ENCODE peak calls at places on chromosomes 11 and 22, in seven cellular contexts. B is GM12865, K is neural progenitor cell, Y is endothelial cell of umbilical vein, J is omental fat pad, X is upper lobe of right lung, I is A549. W is an unnamed sample.

GRCh38 chr22:49968831-49969661 is 8.5 kb downstream of the PIM3 start:
- DNase-seq in Y (no peak), X (peak), B (no peak), K (peak), J (peak), I (no peak), W (no peak)

GRCh38 chr11:70176940-70177689 is 26.0 kb upstream of the FADD start:
- DNase-seq in Y (no peak), X (no peak), J (no peak), B (peak), I (peak), K (peak), W (no peak)

GRCh38 chr11:60528934-60529333 is 13.7 kb downstream of the MS4A13 start:
- DNase-seq in Y (no peak), X (no peak), K (no peak), I (no peak), J (no peak), B (peak), W (no peak)

GRCh38 chr11:110159491-110159890 is 66.3 kb downstream of the ZC3H12C start:
- DNase-seq in J (no peak), K (no peak), B (no peak), X (no peak), I (no peak), Y (no peak), W (no peak)

GRCh38 chr11:77557553-77557952 is 32.2 kb upstream of the AQP11 start:
- DNase-seq in X (no peak), B (peak), Y (peak), K (peak), I (no peak), J (no peak), W (no peak)

GRCh38 chr11:104148074-104148473 is 15.9 kb downstream of the PDGFD start:
- DNase-seq in B (no peak), J (no peak), X (no peak), Y (no peak), K (no peak), I (no peak), W (no peak)

GRCh38 chr11:130806746-130807145 is 109.5 kb downstream of the SNX19 start:
- DNase-seq in X (no peak), B (peak), J (no peak), I (no peak), K (no peak), Y (no peak), W (no peak)

GRCh38 chr11:643366-643765 is 6.3 kb downstream of the DRD4 start:
- DNase-seq in B (no peak), J (no peak), I (no peak), X (no peak), K (no peak), Y (no peak), W (no peak)

GRCh38 chr11:121249039-121249663 is 43.4 kb upstream of the SC5D start:
- DNase-seq in J (no peak), I (peak), K (peak), Y (peak), X (no peak), B (peak), W (no peak)

GRCh38 chr11:129368889-129369672 is 6.6 kb upstream of the BARX2 start:
- DNase-seq in Y (no peak), I (no peak), B (no peak), X (no peak), K (no peak), J (no peak), W (no peak)

GRCh38 chr22:30457964-30458363 is 13.9 kb downstream of the SEC14L3 start:
- DNase-seq in X (no peak), K (no peak), Y (no peak), I (no peak), J (no peak), B (no peak), W (no peak)

GRCh38 chr11:128965485-128965884 is 22.8 kb upstream of the TP53AIP1 start:
- DNase-seq in Y (peak), K (no peak), J (no peak), X (no peak), B (peak), I (no peak), W (no peak)

GRCh38 chr22:28951969-28952521 is 68.7 kb downstream of the ZNRF3 start:
- DNase-seq in Y (no peak), J (no peak), K (peak), B (no peak), I (no peak), X (no peak), W (peak)

GRCh38 chr22:35258144-35258988 is 1.1 kb downstream of the HMGXB4 start:
- DNase-seq in J (no peak), I (peak), Y (peak), X (no peak), B (peak), K (peak), W (peak)

GRCh38 chr11:35101223-35101622 is 37.7 kb upstream of the CD44 start:
- DNase-seq in B (no peak), Y (no peak), I (no peak), J (no peak), K (no peak), X (no peak), W (no peak)

GRCh38 chr11:12184696-12185095 is 74.3 kb downstream of the MICAL2 start:
- DNase-seq in X (no peak), K (no peak), I (no peak), B (no peak), J (no peak), Y (no peak), W (no peak)

GRCh38 chr22:23837496-23837859 is 1.3 kb downstream of the DERL3 start:
- DNase-seq in J (no peak), Y (no peak), B (no peak), X (no peak), K (no peak), I (no peak), W (no peak)

GRCh38 chr11:122220321-122220720 is 104.3 kb upstream of the BLID start:
- DNase-seq in B (no peak), K (no peak), X (no peak), Y (no peak), I (no peak), J (no peak), W (no peak)

GRCh38 chr11:130203766-130204702 is 44.5 kb downstream of the ST14 start:
- DNase-seq in X (peak), K (no peak), Y (no peak), B (no peak), I (no peak), J (no peak), W (no peak)

GRCh38 chr11:39932996-39933395 is 1526.5 kb downstream of the LRRC4C start:
- DNase-seq in X (no peak), I (no peak), Y (no peak), B (no peak), K (no peak), J (no peak), W (no peak)

GRCh38 chr11:12862761-12863469 is 146.2 kb upstream of the RASSF10 start:
- DNase-seq in X (no peak), Y (peak), B (no peak), J (no peak), K (peak), I (no peak), W (peak)

GRCh38 chr11:7871056-7871455 is 60.0 kb downstream of the OR10A6 start:
- DNase-seq in B (no peak), I (no peak), J (no peak), K (no peak), X (no peak), Y (no peak), W (no peak)

GRCh38 chr11:63845305-63845704 is 6.4 kb downstream of the MARK2 start:
- DNase-seq in Y (no peak), X (no peak), I (no peak), J (no peak), K (no peak), B (no peak), W (no peak)

GRCh38 chr11:60844045-60844869 is 2.3 kb downstream of the CCDC86 start:
- DNase-seq in B (no peak), K (no peak), I (no peak), J (no peak), Y (no peak), X (no peak), W (no peak)

GRCh38 chr11:68832476-68833176 is 9.1 kb downstream of the CPT1A start:
- DNase-seq in I (no peak), B (no peak), X (no peak), J (no peak), K (no peak), Y (no peak), W (no peak)

GRCh38 chr22:37130031-37130430 is 19.7 kb downstream of the IL2RB start:
- DNase-seq in B (no peak), X (no peak), Y (no peak), K (no peak), J (no peak), I (no peak), W (no peak)

GRCh38 chr22:37128555-37129281 is 19.2 kb upstream of the TMPRSS6 start:
- DNase-seq in I (no peak), K (no peak), X (no peak), J (no peak), Y (no peak), B (no peak), W (no peak)

GRCh38 chr22:37126383-37126782 is 16.9 kb upstream of the TMPRSS6 start:
- DNase-seq in Y (no peak), I (no peak), X (no peak), B (peak), J (no peak), K (peak), W (no peak)

GRCh38 chr22:37127350-37127878 is 17.9 kb upstream of the TMPRSS6 start:
- DNase-seq in B (no peak), I (no peak), J (no peak), K (no peak), X (no peak), Y (no peak), W (no peak)

GRCh38 chr22:37126882-37127281 is 17.4 kb upstream of the TMPRSS6 start:
- DNase-seq in J (no peak), K (peak), Y (no peak), B (no peak), X (no peak), I (peak), W (no peak)
- TF ChIP-seq CTCF in J (no peak), K (peak), Y (no peak), B (peak), X (peak), I (peak), W (no peak)

GRCh38 chr11:116553482-116553881 is 219.3 kb downstream of the BUD13 start:
- DNase-seq in K (peak), J (no peak), I (no peak), Y (no peak), X (no peak), B (no peak), W (no peak)
- TF ChIP-seq CTCF in K (peak), J (no peak), I (no peak), Y (no peak), X (no peak), B (no peak), W (no peak)

DNA sequence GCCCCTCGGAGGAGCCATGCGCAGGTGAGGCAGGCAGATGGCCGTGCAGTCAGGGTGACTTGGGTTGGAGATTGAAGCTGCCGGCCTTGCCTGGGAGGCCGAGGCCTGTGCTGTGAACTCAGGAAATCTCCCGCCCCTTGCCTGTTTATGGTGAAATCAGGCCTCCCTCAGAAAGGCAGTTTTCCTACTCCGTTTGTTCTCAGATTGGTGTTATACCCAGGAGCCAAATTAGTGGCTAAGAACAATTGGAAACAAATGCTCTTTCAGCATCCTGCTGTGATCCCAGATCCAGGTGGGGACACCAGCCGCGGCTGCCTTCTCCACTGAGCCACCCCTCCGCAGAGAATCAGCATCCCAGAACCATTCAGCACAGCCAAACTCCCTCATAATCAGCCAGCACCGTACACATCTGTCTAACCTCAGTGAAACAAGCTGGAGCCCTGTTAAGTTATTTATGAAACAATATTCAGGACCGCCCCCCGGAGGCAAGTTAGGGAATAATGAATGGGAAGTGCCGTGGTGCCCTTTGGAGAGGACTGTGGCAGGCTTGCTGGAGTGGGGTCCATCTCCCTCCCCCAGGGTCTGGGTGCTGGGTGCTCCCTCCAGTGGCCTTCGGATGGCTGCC is 60.0 kb downstream of the PKNOX2 start:
- DNase-seq in J (no peak), K (peak), B (no peak), Y (peak), X (no peak), I (no peak), W (no peak)
- TF ChIP-seq CTCF in J (no peak), K (peak), B (no peak), Y (no peak), X (peak), I (no peak), W (peak)

DNA sequence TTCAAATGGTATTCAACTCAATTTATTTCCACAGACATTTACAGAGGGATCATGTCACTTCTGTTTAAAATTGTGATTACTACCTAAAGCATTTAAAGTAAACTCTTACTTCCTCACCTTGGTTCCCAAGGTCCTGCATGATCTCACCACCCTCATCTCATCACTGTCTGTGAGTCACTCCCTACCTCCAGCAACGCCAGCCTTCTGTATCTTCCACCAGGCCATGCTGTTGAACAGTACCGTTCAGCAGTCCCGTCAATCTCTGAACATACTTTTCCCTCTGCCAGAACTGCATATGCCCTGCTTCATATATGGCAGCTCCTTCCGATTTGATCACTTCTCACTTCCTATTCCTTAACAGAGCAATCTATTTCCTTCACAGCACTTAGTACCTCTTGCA is 2.0 kb downstream of the FBXO3 start:
- DNase-seq in X (no peak), K (no peak), I (no peak), Y (no peak), B (no peak), J (no peak), W (no peak)
- TF ChIP-seq CTCF in X (no peak), K (no peak), I (no peak), Y (no peak), B (no peak), J (no peak), W (no peak)

DNA sequence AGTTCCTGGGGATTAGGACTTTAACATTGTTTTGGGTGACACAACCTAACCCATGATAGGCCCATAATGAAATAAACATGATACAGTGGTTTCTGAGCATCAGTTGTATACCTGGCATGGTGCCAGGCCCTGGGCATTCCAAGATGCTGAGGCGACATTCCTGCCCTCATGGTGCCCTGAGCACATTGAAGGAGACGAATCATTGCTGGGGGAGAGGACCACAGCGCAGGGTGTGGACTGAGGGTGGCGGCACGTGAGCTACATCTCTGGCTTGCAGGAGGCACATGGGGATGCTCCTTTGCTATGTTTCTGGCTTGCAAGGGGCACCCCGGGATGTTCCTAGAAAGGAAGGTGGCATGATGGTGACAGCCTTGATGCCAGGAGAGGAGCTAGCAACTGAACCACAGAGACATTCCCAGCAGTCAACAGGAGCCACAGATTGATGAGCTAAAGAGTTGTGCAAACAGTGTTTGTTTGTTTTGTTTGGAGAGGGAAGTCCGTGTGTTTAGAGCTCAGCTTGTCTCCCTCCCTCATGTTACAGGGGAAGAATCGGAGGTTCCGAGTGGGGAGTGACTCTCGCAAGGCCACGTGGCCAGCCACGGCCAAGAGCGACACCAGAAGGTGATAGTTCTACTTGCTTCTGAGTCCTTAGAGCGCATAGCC is 106.4 kb downstream of the MIAT start:
- DNase-seq in I (peak), K (no peak), Y (no peak), B (no peak), X (no peak), J (no peak), W (no peak)
- TF ChIP-seq CTCF in I (peak), K (no peak), Y (no peak), B (no peak), X (no peak), J (no peak), W (no peak)

GRCh38 chr22:31952094-31952401 is 7.7 kb downstream of the YWHAH start:
- DNase-seq in I (no peak), Y (peak), J (no peak), X (no peak), K (no peak), B (no peak), W (no peak)
- TF ChIP-seq CTCF in I (no peak), Y (no peak), J (no peak), X (no peak), K (no peak), B (no peak), W (no peak)

GRCh38 chr11:123741159-123741951 is at the start of gene ZNF202:
- DNase-seq in X (peak), K (peak), I (peak), B (peak), Y (peak), J (peak), W (peak)
- TF ChIP-seq CTCF in X (no peak), K (peak), I (no peak), B (no peak), Y (no peak), J (no peak), W (peak)

W was measured in mesothelial cell of epicardium.